ENCODE peak calls at places on chromosomes 13 and 19, in ten cellular contexts. E, M, L, O, Q, G, T, N, K and D are unnamed samples. For H3K9me3, the result is how much of the 10 kb centered on the place peaks cover.

GRCh38 chr19:42108527-42109389 is 23.5 kb downstream of the POU2F2 start:
- DNase-seq in E (peak), M (peak), L (peak), O (peak), Q (no peak), G (peak), T (peak), N (peak), K (peak), D (peak)

GRCh38 chr19:20423381-20424207 is 142.0 kb downstream of the ZNF737 start:
- DNase-seq in E (peak), M (peak), L (peak), O (peak), Q (no peak), G (peak), T (no peak), N (peak), K (peak), D (peak)

GRCh38 chr13:92590503-92590908 is 636.1 kb upstream of the GPC6 start:
- DNase-seq in E (no peak), M (no peak), L (no peak), O (no peak), Q (no peak), G (no peak), T (no peak), N (no peak), K (no peak), D (no peak)

GRCh38 chr13:91141619-91142061 is 205.8 kb upstream of the MIR17HG start:
- DNase-seq in E (no peak), M (no peak), L (no peak), O (no peak), Q (no peak), G (no peak), T (no peak), N (no peak), K (no peak), D (no peak)

GRCh38 chr13:27258637-27259377 is 7.4 kb downstream of the RPL21 start:
- DNase-seq in E (no peak), M (no peak), L (no peak), O (no peak), Q (no peak), G (no peak), T (no peak), N (no peak), K (no peak), D (no peak)

GRCh38 chr19:8609210-8610040 is 1.1 kb downstream of the ADAMTS10 start:
- DNase-seq in E (peak), M (peak), L (peak), O (no peak), Q (no peak), G (peak), T (peak), N (no peak), K (peak), D (no peak)

GRCh38 chr13:83048419-83048818 is 833.9 kb downstream of the SLITRK1 start:
- DNase-seq in E (no peak), M (no peak), L (no peak), O (no peak), Q (no peak), G (no peak), T (no peak), N (no peak), K (no peak), D (no peak)

GRCh38 chr13:97242755-97243497 is 20.8 kb downstream of the MBNL2 start:
- DNase-seq in E (no peak), M (no peak), L (no peak), O (no peak), Q (no peak), G (no peak), T (no peak), N (no peak), K (no peak), D (no peak)

GRCh38 chr19:33771308-33772101 is 25.2 kb upstream of the KCTD15 start:
- DNase-seq in E (peak), M (peak), L (peak), O (no peak), Q (no peak), G (peak), T (no peak), N (peak), K (peak), D (peak)

GRCh38 chr13:97252735-97253134 is 30.6 kb downstream of the MBNL2 start:
- DNase-seq in E (no peak), M (no peak), L (no peak), O (no peak), Q (no peak), G (no peak), T (no peak), N (no peak), K (no peak), D (no peak)

DNA sequence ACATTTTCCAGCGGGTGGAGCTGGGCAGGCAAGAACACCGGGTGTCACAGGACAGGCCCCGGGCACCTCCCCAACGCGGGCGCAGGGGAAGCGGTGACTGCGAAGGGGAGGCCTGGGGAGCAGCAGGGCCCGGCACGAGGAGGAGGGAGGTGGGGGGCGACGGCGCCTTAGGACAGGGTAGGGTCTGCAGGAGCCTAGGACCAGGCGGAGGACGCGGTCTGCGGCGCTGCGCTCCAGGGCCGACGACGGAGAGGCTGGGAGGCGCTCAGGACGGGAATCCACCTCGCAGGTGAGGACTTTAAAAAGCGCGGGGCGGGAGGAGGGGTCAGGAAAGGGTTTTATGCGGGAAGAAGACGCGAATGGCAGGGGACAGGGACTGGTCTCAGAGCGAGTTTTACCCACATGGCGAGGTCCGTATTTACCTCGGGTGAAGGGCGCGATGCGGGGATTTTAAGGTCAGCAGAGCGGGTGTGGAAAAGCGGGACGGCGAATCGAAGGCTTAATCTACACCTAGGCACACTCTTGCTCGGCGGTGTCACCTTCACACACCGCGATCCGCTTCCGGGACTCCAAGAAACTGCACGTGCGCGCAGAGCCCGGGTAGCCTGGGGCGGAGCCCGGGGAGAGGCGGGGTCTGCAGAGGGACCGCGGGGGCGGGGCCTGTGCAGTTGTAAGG is 13.5 kb downstream of the ERVV-2 start:
- DNase-seq in E (no peak), M (peak), L (no peak), O (no peak), Q (no peak), G (peak), T (no peak), N (peak), K (no peak), D (no peak)
- H3K9me3 ChIP-seq in E (under half), M (under half), L (under half), O (under half), Q (half or more), G (under half), T (under half), N (under half), K (under half), D (half or more)

GRCh38 chr19:7410946-7411345 is 62.2 kb downstream of the ARHGEF18 start:
- DNase-seq in E (no peak), M (no peak), L (no peak), O (no peak), Q (no peak), G (no peak), T (no peak), N (no peak), K (no peak), D (no peak)

GRCh38 chr19:7415857-7416371 is 67.2 kb downstream of the ARHGEF18 start:
- DNase-seq in E (no peak), M (no peak), L (no peak), O (no peak), Q (no peak), G (no peak), T (no peak), N (no peak), K (no peak), D (no peak)

GRCh38 chr19:7415163-7415856 is 66.6 kb downstream of the ARHGEF18 start:
- DNase-seq in E (peak), M (no peak), L (no peak), O (no peak), Q (no peak), G (no peak), T (no peak), N (peak), K (no peak), D (peak)

GRCh38 chr19:7417671-7418324 is 69.1 kb downstream of the ARHGEF18 start:
- DNase-seq in E (no peak), M (no peak), L (no peak), O (no peak), Q (no peak), G (no peak), T (no peak), N (no peak), K (no peak), D (no peak)

GRCh38 chr19:7413629-7414028 is 64.9 kb downstream of the ARHGEF18 start:
- DNase-seq in E (no peak), M (no peak), L (no peak), O (no peak), Q (no peak), G (no peak), T (no peak), N (no peak), K (no peak), D (no peak)
- TF ChIP-seq POLR2AphosphoS5 in E (no peak), M (no peak), L (no peak), O (no peak), Q (no peak), G (no peak), T (no peak), N (no peak), K (no peak), D (no peak)

GRCh38 chr19:43910884-43911283 is 24.2 kb downstream of the ZNF45 start:
- DNase-seq in E (no peak), M (no peak), L (no peak), O (no peak), Q (no peak), G (no peak), T (no peak), N (no peak), K (no peak), D (no peak)

GRCh38 chr19:43905897-43906296 is 29.2 kb downstream of the ZNF45 start:
- DNase-seq in E (no peak), M (no peak), L (no peak), O (no peak), Q (no peak), G (no peak), T (no peak), N (no peak), K (no peak), D (no peak)

GRCh38 chr19:43902399-43902798 is 32.7 kb downstream of the ZNF45 start:
- DNase-seq in E (no peak), M (no peak), L (no peak), O (no peak), Q (no peak), G (no peak), T (no peak), N (no peak), K (no peak), D (no peak)

GRCh38 chr19:43908659-43909058 is 26.4 kb downstream of the ZNF45 start:
- DNase-seq in E (no peak), M (no peak), L (no peak), O (no peak), Q (no peak), G (no peak), T (no peak), N (no peak), K (no peak), D (no peak)

GRCh38 chr19:43906774-43907173 is 28.3 kb downstream of the ZNF45 start:
- DNase-seq in E (no peak), M (no peak), L (no peak), O (no peak), Q (no peak), G (no peak), T (no peak), N (no peak), K (no peak), D (no peak)
- H3K9me3 ChIP-seq in E (under half), M (under half), L (half or more), O (under half), Q (half or more), G (under half), T (under half), N (under half), K (under half), D (half or more)

GRCh38 chr13:59666504-59666903 is 497.2 kb downstream of the DIAPH3 start:
- DNase-seq in E (no peak), M (no peak), L (no peak), O (no peak), Q (no peak), G (no peak), T (no peak), N (no peak), K (no peak), D (no peak)
- TF ChIP-seq POLR2AphosphoS5 in E (no peak), M (no peak), L (no peak), O (no peak), Q (no peak), G (no peak), T (no peak), N (no peak), K (no peak), D (no peak)

GRCh38 chr19:58000677-58001076 is 1.9 kb downstream of the ZNF606 start:
- DNase-seq in E (no peak), M (no peak), L (no peak), O (no peak), Q (no peak), G (no peak), T (no peak), N (no peak), K (no peak), D (no peak)
- H3K9me3 ChIP-seq in E (half or more), M (under half), L (under half), O (half or more), Q (under half), G (under half), T (under half), N (under half), K (under half), D (half or more)

GRCh38 chr19:47095707-47096704 is 17.6 kb downstream of the ZC3H4 start:
- DNase-seq in E (peak), M (no peak), L (peak), O (no peak), Q (no peak), G (no peak), T (peak), N (peak), K (no peak), D (peak)
- TF ChIP-seq POLR2AphosphoS5 in E (peak), M (no peak), L (peak), O (no peak), Q (no peak), G (no peak), T (peak), N (peak), K (no peak), D (peak)

GRCh38 chr19:44618640-44619357 is 5.4 kb downstream of the IGSF23 start:
- DNase-seq in E (no peak), M (no peak), L (no peak), O (no peak), Q (no peak), G (no peak), T (no peak), N (no peak), K (no peak), D (no peak)
- H3K9me3 ChIP-seq in E (under half), M (under half), L (under half), O (under half), Q (under half), G (under half), T (under half), N (under half), K (under half), D (under half)

DNA sequence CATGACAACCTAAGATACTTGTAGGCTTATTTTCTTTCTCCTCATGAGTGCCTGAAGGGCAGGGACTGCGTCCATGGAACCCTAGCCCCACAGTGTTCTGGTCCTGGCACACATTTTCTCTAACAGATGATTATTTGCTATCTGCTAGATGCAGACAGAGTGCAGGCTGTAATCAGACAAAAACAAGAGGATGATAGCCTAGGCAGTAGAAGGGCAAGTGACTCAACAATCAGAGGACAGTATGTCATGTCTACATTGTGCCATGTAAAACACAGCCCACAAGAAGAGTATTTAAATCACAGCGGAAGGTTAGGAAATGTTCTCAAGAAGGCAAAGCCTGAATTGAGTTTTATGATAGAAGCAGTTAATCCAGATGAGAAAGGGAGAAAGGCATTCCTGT is 29.3 kb downstream of the MIPEP start:
- DNase-seq in E (no peak), M (peak), L (no peak), O (no peak), Q (no peak), G (no peak), T (no peak), N (no peak), K (no peak), D (no peak)
- TF ChIP-seq POLR2AphosphoS5 in E (no peak), M (no peak), L (no peak), O (no peak), Q (no peak), G (no peak), T (no peak), N (no peak), K (no peak), D (no peak)

GRCh38 chr19:55012294-55012693 is 25.8 kb downstream of the GP6 start:
- DNase-seq in E (no peak), M (no peak), L (no peak), O (no peak), Q (no peak), G (no peak), T (no peak), N (no peak), K (no peak), D (no peak)
- H3K9me3 ChIP-seq in E (under half), M (under half), L (under half), O (under half), Q (under half), G (under half), T (under half), N (under half), K (under half), D (under half)

GRCh38 chr19:57870225-57870624 is 18.6 kb downstream of the ZNF814 start:
- DNase-seq in E (no peak), M (no peak), L (no peak), O (no peak), Q (no peak), G (no peak), T (no peak), N (no peak), K (no peak), D (no peak)

GRCh38 chr19:57872450-57872849 is 16.4 kb downstream of the ZNF814 start:
- DNase-seq in E (no peak), M (no peak), L (no peak), O (no peak), Q (no peak), G (no peak), T (no peak), N (no peak), K (no peak), D (no peak)

DNA sequence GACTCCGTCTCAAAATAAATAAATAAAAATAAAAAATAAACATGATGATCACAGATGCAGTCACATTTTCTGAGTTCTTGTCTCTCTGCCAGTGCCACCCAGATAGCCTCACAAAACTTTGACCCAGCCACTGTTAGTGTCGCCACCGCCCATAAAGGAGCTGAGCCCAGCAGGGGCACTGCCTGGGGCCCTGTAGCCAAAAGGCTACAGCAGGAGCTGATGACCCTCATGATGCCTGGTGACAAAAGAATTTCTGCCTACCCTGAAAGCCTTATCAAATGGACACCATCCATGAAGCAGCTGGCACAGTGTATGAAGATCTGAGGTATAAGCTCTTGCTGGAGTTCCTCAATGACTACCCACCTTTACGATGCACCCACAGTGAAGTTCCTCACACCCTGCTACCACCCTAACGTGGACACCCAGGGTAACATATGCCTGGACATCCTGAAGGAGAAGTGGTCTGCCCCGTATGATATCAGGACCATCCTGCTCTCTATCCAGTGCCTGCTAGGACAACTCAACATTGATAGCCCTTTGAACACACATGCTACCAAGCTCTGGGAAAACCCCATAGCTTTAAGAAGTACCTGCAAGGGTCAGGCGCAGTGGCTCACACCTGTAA is 18.3 kb downstream of the ZNF587 start:
- DNase-seq in E (no peak), M (no peak), L (no peak), O (no peak), Q (no peak), G (no peak), T (no peak), N (no peak), K (no peak), D (no peak)
- TF ChIP-seq POLR2AphosphoS5 in E (no peak), M (no peak), L (no peak), O (no peak), Q (no peak), G (peak), T (no peak), N (no peak), K (no peak), D (no peak)